ENCODE peak calls at places on chromosome 7, in nine cellular contexts. One of them, this sample, is unnamed.

GRCh38 chr7:151122276-151122675 is 36.0 kb downstream of the AGAP3 start:
- DNase-seq in endothelial cell: no peak
- DNase-seq in iris pigment epithelial cell: peak
- DNase-seq in HFF-Myc: no peak
- DNase-seq in activated CD8-positive, alpha-beta memory T cell treated with anti-CD3 and anti-CD28 coated beads for 1 hour: no peak
- DNase-seq in fibroblast of villous mesenchyme: no peak
- DNase-seq in lower lobe of right lung: peak
- DNase-seq in hippocampal formation: no peak
- DNase-seq in NCI-H1092: no peak
- DNase-seq in this sample: no peak

GRCh38 chr7:86747698-86748097 is 104.0 kb downstream of the GRM3 start:
- DNase-seq in activated CD8-positive, alpha-beta memory T cell treated with anti-CD3 and anti-CD28 coated beads for 1 hour: no peak
- DNase-seq in NCI-H1092: peak
- DNase-seq in HFF-Myc: no peak
- DNase-seq in fibroblast of villous mesenchyme: no peak
- DNase-seq in hippocampal formation: no peak
- DNase-seq in lower lobe of right lung: no peak
- DNase-seq in endothelial cell: no peak
- DNase-seq in iris pigment epithelial cell: no peak
- DNase-seq in this sample: no peak

GRCh38 chr7:1705339-1705738 is 35.3 kb downstream of the ELFN1 start:
- DNase-seq in endothelial cell: no peak
- DNase-seq in fibroblast of villous mesenchyme: no peak
- DNase-seq in hippocampal formation: no peak
- DNase-seq in iris pigment epithelial cell: no peak
- DNase-seq in lower lobe of right lung: no peak
- DNase-seq in activated CD8-positive, alpha-beta memory T cell treated with anti-CD3 and anti-CD28 coated beads for 1 hour: no peak
- DNase-seq in NCI-H1092: no peak
- DNase-seq in HFF-Myc: no peak
- DNase-seq in this sample: no peak

GRCh38 chr7:132433286-132433685 is 143.0 kb downstream of the PLXNA4 start:
- DNase-seq in fibroblast of villous mesenchyme: no peak
- DNase-seq in iris pigment epithelial cell: no peak
- DNase-seq in activated CD8-positive, alpha-beta memory T cell treated with anti-CD3 and anti-CD28 coated beads for 1 hour: no peak
- DNase-seq in NCI-H1092: no peak
- DNase-seq in lower lobe of right lung: no peak
- DNase-seq in hippocampal formation: no peak
- DNase-seq in endothelial cell: no peak
- DNase-seq in HFF-Myc: no peak
- DNase-seq in this sample: peak

GRCh38 chr7:98616381-98617050 is 569 bp upstream of the NPTX2 start:
- DNase-seq in endothelial cell: no peak
- DNase-seq in iris pigment epithelial cell: no peak
- DNase-seq in hippocampal formation: no peak
- DNase-seq in lower lobe of right lung: no peak
- DNase-seq in activated CD8-positive, alpha-beta memory T cell treated with anti-CD3 and anti-CD28 coated beads for 1 hour: no peak
- DNase-seq in NCI-H1092: peak
- DNase-seq in fibroblast of villous mesenchyme: no peak
- DNase-seq in HFF-Myc: no peak
- DNase-seq in this sample: no peak

GRCh38 chr7:108045669-108046068 is 42.7 kb upstream of the LAMB1 start:
- DNase-seq in activated CD8-positive, alpha-beta memory T cell treated with anti-CD3 and anti-CD28 coated beads for 1 hour: no peak
- DNase-seq in lower lobe of right lung: no peak
- DNase-seq in hippocampal formation: no peak
- DNase-seq in fibroblast of villous mesenchyme: peak
- DNase-seq in HFF-Myc: no peak
- DNase-seq in iris pigment epithelial cell: peak
- DNase-seq in endothelial cell: no peak
- DNase-seq in NCI-H1092: no peak
- DNase-seq in this sample: no peak

GRCh38 chr7:139902436-139903102 is 73.5 kb downstream of the TBXAS1 start:
- DNase-seq in NCI-H1092: no peak
- DNase-seq in iris pigment epithelial cell: peak
- DNase-seq in hippocampal formation: no peak
- DNase-seq in activated CD8-positive, alpha-beta memory T cell treated with anti-CD3 and anti-CD28 coated beads for 1 hour: no peak
- DNase-seq in HFF-Myc: no peak
- DNase-seq in lower lobe of right lung: no peak
- DNase-seq in fibroblast of villous mesenchyme: peak
- DNase-seq in endothelial cell: no peak
- DNase-seq in this sample: no peak

GRCh38 chr7:99579281-99579955 is 18.6 kb upstream of the TMEM225B start:
- DNase-seq in fibroblast of villous mesenchyme: no peak
- DNase-seq in activated CD8-positive, alpha-beta memory T cell treated with anti-CD3 and anti-CD28 coated beads for 1 hour: no peak
- DNase-seq in lower lobe of right lung: no peak
- DNase-seq in hippocampal formation: no peak
- DNase-seq in endothelial cell: no peak
- DNase-seq in iris pigment epithelial cell: no peak
- DNase-seq in HFF-Myc: no peak
- DNase-seq in NCI-H1092: no peak
- DNase-seq in this sample: peak

GRCh38 chr7:2148814-2149213 is 83.9 kb downstream of the MAD1L1 start:
- DNase-seq in activated CD8-positive, alpha-beta memory T cell treated with anti-CD3 and anti-CD28 coated beads for 1 hour: no peak
- DNase-seq in endothelial cell: no peak
- DNase-seq in iris pigment epithelial cell: no peak
- DNase-seq in NCI-H1092: no peak
- DNase-seq in hippocampal formation: no peak
- DNase-seq in HFF-Myc: no peak
- DNase-seq in lower lobe of right lung: no peak
- DNase-seq in fibroblast of villous mesenchyme: no peak
- DNase-seq in this sample: no peak

GRCh38 chr7:107505997-107506682 is 36.3 kb downstream of the GPR22 start:
- DNase-seq in HFF-Myc: no peak
- DNase-seq in hippocampal formation: no peak
- DNase-seq in activated CD8-positive, alpha-beta memory T cell treated with anti-CD3 and anti-CD28 coated beads for 1 hour: no peak
- DNase-seq in NCI-H1092: peak
- DNase-seq in lower lobe of right lung: no peak
- DNase-seq in iris pigment epithelial cell: peak
- DNase-seq in endothelial cell: no peak
- DNase-seq in fibroblast of villous mesenchyme: no peak
- DNase-seq in this sample: peak

GRCh38 chr7:70042533-70042932 is 444.3 kb downstream of the AUTS2 start:
- DNase-seq in NCI-H1092: no peak
- DNase-seq in endothelial cell: no peak
- DNase-seq in fibroblast of villous mesenchyme: peak
- DNase-seq in hippocampal formation: no peak
- DNase-seq in lower lobe of right lung: no peak
- DNase-seq in HFF-Myc: no peak
- DNase-seq in activated CD8-positive, alpha-beta memory T cell treated with anti-CD3 and anti-CD28 coated beads for 1 hour: no peak
- DNase-seq in iris pigment epithelial cell: peak
- DNase-seq in this sample: no peak

GRCh38 chr7:116317907-116318306 is 107.6 kb downstream of the TES start:
- DNase-seq in fibroblast of villous mesenchyme: peak
- DNase-seq in endothelial cell: no peak
- DNase-seq in hippocampal formation: no peak
- DNase-seq in NCI-H1092: no peak
- DNase-seq in iris pigment epithelial cell: peak
- DNase-seq in lower lobe of right lung: no peak
- DNase-seq in HFF-Myc: no peak
- DNase-seq in activated CD8-positive, alpha-beta memory T cell treated with anti-CD3 and anti-CD28 coated beads for 1 hour: no peak
- DNase-seq in this sample: no peak

GRCh38 chr7:102287465-102288146 is 938 bp downstream of the SH2B2 start:
- DNase-seq in fibroblast of villous mesenchyme: no peak
- DNase-seq in lower lobe of right lung: peak
- DNase-seq in NCI-H1092: no peak
- DNase-seq in endothelial cell: no peak
- DNase-seq in activated CD8-positive, alpha-beta memory T cell treated with anti-CD3 and anti-CD28 coated beads for 1 hour: no peak
- DNase-seq in HFF-Myc: no peak
- DNase-seq in hippocampal formation: peak
- DNase-seq in iris pigment epithelial cell: no peak
- DNase-seq in this sample: peak

GRCh38 chr7:101589052-101589451 is 40.0 kb downstream of the MYL10 start:
- DNase-seq in iris pigment epithelial cell: no peak
- DNase-seq in activated CD8-positive, alpha-beta memory T cell treated with anti-CD3 and anti-CD28 coated beads for 1 hour: no peak
- DNase-seq in fibroblast of villous mesenchyme: no peak
- DNase-seq in lower lobe of right lung: no peak
- DNase-seq in hippocampal formation: no peak
- DNase-seq in endothelial cell: no peak
- DNase-seq in NCI-H1092: no peak
- DNase-seq in HFF-Myc: no peak
- DNase-seq in this sample: no peak

GRCh38 chr7:55133630-55134392 is 115.0 kb downstream of the EGFR start:
- DNase-seq in lower lobe of right lung: no peak
- DNase-seq in endothelial cell: no peak
- DNase-seq in iris pigment epithelial cell: peak
- DNase-seq in fibroblast of villous mesenchyme: peak
- DNase-seq in NCI-H1092: no peak
- DNase-seq in hippocampal formation: no peak
- DNase-seq in activated CD8-positive, alpha-beta memory T cell treated with anti-CD3 and anti-CD28 coated beads for 1 hour: no peak
- DNase-seq in HFF-Myc: peak
- DNase-seq in this sample: no peak

GRCh38 chr7:94431620-94432295 is 37.1 kb downstream of the COL1A2 start:
- DNase-seq in lower lobe of right lung: no peak
- DNase-seq in endothelial cell: no peak
- DNase-seq in hippocampal formation: no peak
- DNase-seq in fibroblast of villous mesenchyme: peak
- DNase-seq in HFF-Myc: no peak
- DNase-seq in iris pigment epithelial cell: peak
- DNase-seq in activated CD8-positive, alpha-beta memory T cell treated with anti-CD3 and anti-CD28 coated beads for 1 hour: no peak
- DNase-seq in NCI-H1092: no peak
- DNase-seq in this sample: no peak

This sample was measured in activated CD4-positive, alpha-beta T cell treated with anti-CD3 and anti-CD28 coated beads, Interleukin-2, amount 10 ng/mL, durations not matched to agents 24 days and 14 days.